ENCODE peak calls at places on chromosome X, in six cellular contexts. F is brain microvascular endothelial cell; W is activated gamma-delta T cell treated with Interleukin-2 at 50 U/mL for 16 hours; Y is choroid plexus epithelial cell; S is stimulated activated CD8-positive, alpha-beta memory T cell treated with anti-CD3 and anti-CD28 coated beads, Interleukin-2, amount 100 ng/mL, for 1 hour; J is osteoblast. R is an unnamed sample.

GRCh38 chrX:53227224-53227765 is 2.3 kb upstream of the KDM5C start:
- DNase-seq in F (no peak), W (no peak), Y (no peak), S (no peak), J (no peak), R (no peak)

GRCh38 chrX:14832151-14832550 is 40.7 kb downstream of the FANCB start:
- DNase-seq in F (peak), W (no peak), Y (peak), S (no peak), J (peak), R (no peak)

GRCh38 chrX:103051260-103051789 is 12.6 kb downstream of the BEX1 start:
- DNase-seq in F (no peak), W (no peak), Y (no peak), S (no peak), J (no peak), R (no peak)

GRCh38 chrX:68801737-68802290 is 27.0 kb upstream of the EFNB1 start:
- DNase-seq in F (no peak), W (no peak), Y (no peak), S (no peak), J (no peak), R (no peak)

GRCh38 chrX:15815779-15816452 is 25.6 kb downstream of the ZRSR2 start:
- DNase-seq in F (no peak), W (peak), Y (peak), S (no peak), J (no peak), R (peak)

GRCh38 chrX:109776986-109777385 is 43.9 kb upstream of the ACSL4 start:
- DNase-seq in F (no peak), W (no peak), Y (no peak), S (no peak), J (no peak), R (no peak)

GRCh38 chrX:24761306-24761705 is 67.6 kb downstream of the POLA1 start:
- DNase-seq in F (no peak), W (no peak), Y (no peak), S (no peak), J (peak), R (no peak)

GRCh38 chrX:108304210-108304609 is 134.0 kb downstream of the COL4A6 start:
- DNase-seq in F (no peak), W (no peak), Y (peak), S (no peak), J (no peak), R (no peak)

GRCh38 chrX:44143061-44143602 is 169.9 kb upstream of the NDP start:
- DNase-seq in F (no peak), W (no peak), Y (no peak), S (no peak), J (no peak), R (no peak)

GRCh38 chrX:104392350-104392749 is 137.6 kb upstream of the ESX1 start:
- DNase-seq in F (no peak), W (no peak), Y (peak), S (no peak), J (no peak), R (no peak)

GRCh38 chrX:38212246-38212645 is 8.4 kb downstream of the SRPX start:
- DNase-seq in F (no peak), W (no peak), Y (no peak), S (no peak), J (no peak), R (no peak)

GRCh38 chrX:68570598-68570997 is 71.7 kb downstream of the YIPF6 start:
- DNase-seq in F (no peak), W (no peak), Y (no peak), S (no peak), J (no peak), R (no peak)

GRCh38 chrX:69396916-69397315 is 107.2 kb upstream of the NALF2 start:
- DNase-seq in F (no peak), W (no peak), Y (no peak), S (no peak), J (no peak), R (no peak)

GRCh38 chrX:1246816-1247215 is 21.8 kb upstream of the CSF2RA start:
- DNase-seq in F (peak), W (peak), Y (peak), S (peak), J (peak), R (peak)

GRCh38 chrX:124280294-124280902 is 52.1 kb upstream of the TEX13D start:
- DNase-seq in F (no peak), W (no peak), Y (no peak), S (no peak), J (no peak), R (no peak)

GRCh38 chrX:154733072-154733425 is 17.8 kb downstream of the GAB3 start:
- DNase-seq in F (peak), W (no peak), Y (no peak), S (no peak), J (no peak), R (no peak)

GRCh38 chrX:97629597-97629985 is 745.9 kb downstream of the RPA4 start:
- DNase-seq in F (no peak), W (no peak), Y (no peak), S (no peak), J (no peak), R (no peak)